ENCODE peak calls at places on chromosomes 12 and 14, in seven cellular contexts. L is KBM-7; S is osteoblast; P is stimulated activated CD4-positive, alpha-beta T cell treated with anti-CD3 and anti-CD28 coated beads, TNF-alpha, amount 100 ng/mL, for 4 hours; M is hypothalamus; A is caudate nucleus; J is stimulated activated CD8-positive, alpha-beta memory T cell treated with anti-CD3 and anti-CD28 coated beads, Interleukin-12 subunit alpha, Interleukin-12 subunit beta, amount 100 ng/mL, for 1 hour. C is an unnamed sample.
A peak's percentile ranks its signal among the peaks of the same experiment; 100 is the strongest.

GRCh38 chr12:38886931-38887330 is 18.5 kb downstream of the CPNE8 start:
- DNase-seq in L (no peak), S (no peak), P (no peak), M (no peak), A (no peak), J (no peak), C (no peak)

GRCh38 chr12:104204690-104205480 is 10.7 kb upstream of the TXNRD1 start:
- DNase-seq in L (no peak), S (no peak), P (no peak), M (no peak), A (no peak), J (no peak), C (no peak)

GRCh38 chr12:116454950-116455447 is 104.2 kb upstream of the MAP1LC3B2 start:
- DNase-seq in L (no peak), S (peak; percentile 95), P (no peak), M (no peak), A (no peak), J (no peak), C (no peak)

GRCh38 chr14:88993946-88994345 is 169.5 kb downstream of the TTC8 start:
- DNase-seq in L (no peak), S (peak; percentile 80), P (no peak), M (no peak), A (no peak), J (no peak), C (no peak)

GRCh38 chr14:96162741-96163140 is 41.9 kb upstream of the BDKRB2 start:
- DNase-seq in L (no peak), S (peak; percentile 91), P (no peak), M (no peak), A (no peak), J (no peak), C (no peak)

GRCh38 chr14:45284802-45285201 is 31.8 kb upstream of the MIS18BP1 start:
- DNase-seq in L (peak; percentile 24), S (no peak), P (no peak), M (no peak), A (no peak), J (no peak), C (no peak)

GRCh38 chr12:96295532-96296160 is 101.5 kb downstream of the ELK3 start:
- DNase-seq in L (no peak), S (no peak), P (no peak), M (no peak), A (no peak), J (no peak), C (no peak)

GRCh38 chr14:102819176-102819628 is 42.0 kb downstream of the TRAF3 start:
- DNase-seq in L (no peak), S (no peak), P (peak; percentile 22), M (no peak), A (no peak), J (no peak), C (no peak)

GRCh38 chr12:111532741-111533140 is 66.4 kb downstream of the ATXN2 start:
- DNase-seq in L (no peak), S (no peak), P (no peak), M (no peak), A (no peak), J (no peak), C (no peak)

GRCh38 chr12:50597200-50598195 is 92.7 kb downstream of the DIP2B start:
- DNase-seq in L (peak; percentile 76), S (peak; percentile 98), P (peak; percentile 25), M (no peak), A (no peak), J (peak; percentile 30), C (no peak)

GRCh38 chr12:67752226-67752732 is 103.7 kb downstream of the DYRK2 start:
- DNase-seq in L (no peak), S (no peak), P (no peak), M (no peak), A (no peak), J (no peak), C (no peak)

GRCh38 chr12:53326460-53327185 is 5.2 kb upstream of the AAAS start:
- DNase-seq in L (no peak), S (peak; percentile 57), P (no peak), M (no peak), A (no peak), J (no peak), C (no peak)

GRCh38 chr12:52433501-52434095 is 573 bp downstream of the KRT75 start:
- DNase-seq in L (no peak), S (no peak), P (no peak), M (no peak), A (no peak), J (no peak), C (peak; percentile 14)

GRCh38 chr14:100523131-100523530 is 64.1 kb downstream of the BEGAIN start:
- DNase-seq in L (no peak), S (no peak), P (no peak), M (no peak), A (no peak), J (no peak), C (no peak)

GRCh38 chr12:62230652-62231051 is 29.6 kb upstream of the USP15 start:
- DNase-seq in L (no peak), S (no peak), P (no peak), M (no peak), A (no peak), J (no peak), C (no peak)

GRCh38 chr14:65164068-65164824 is 61.9 kb upstream of the MAX start:
- DNase-seq in L (peak; percentile 73), S (peak; percentile 73), P (no peak), M (no peak), A (no peak), J (peak; percentile 27), C (no peak)

GRCh38 chr12:57254506-57255280 is 3.7 kb upstream of the STAC3 start:
- DNase-seq in L (no peak), S (peak; percentile 57), P (no peak), M (no peak), A (no peak), J (no peak), C (no peak)

GRCh38 chr12:6608592-6609311 is 1.6 kb upstream of the CHD4 start:
- DNase-seq in L (no peak), S (no peak), P (no peak), M (no peak), A (no peak), J (no peak), C (peak; percentile 63)

GRCh38 chr12:96120359-96121100 is 73.6 kb upstream of the ELK3 start:
- DNase-seq in L (peak; percentile 96), S (no peak), P (no peak), M (no peak), A (no peak), J (no peak), C (no peak)

GRCh38 chr14:25150401-25150800 is 100.5 kb upstream of the STXBP6 start:
- DNase-seq in L (no peak), S (no peak), P (no peak), M (no peak), A (no peak), J (no peak), C (no peak)

GRCh38 chr12:102631274-102631673 is 150.9 kb upstream of the IGF1 start:
- DNase-seq in L (no peak), S (peak; percentile 81), P (no peak), M (no peak), A (no peak), J (no peak), C (no peak)

GRCh38 chr14:99773496-99774203 is 19.6 kb upstream of the EML1 start:
- DNase-seq in L (no peak), S (no peak), P (no peak), M (no peak), A (no peak), J (no peak), C (no peak)

GRCh38 chr12:3741882-3742672 is 10.8 kb downstream of the CRACR2A start:
- DNase-seq in L (no peak), S (no peak), P (no peak), M (no peak), A (no peak), J (no peak), C (no peak)

GRCh38 chr12:1518763-1519516 is 75.4 kb downstream of the FBXL14 start:
- DNase-seq in L (no peak), S (peak; percentile 93), P (no peak), M (no peak), A (no peak), J (no peak), C (peak; percentile 42)

GRCh38 chr12:65171073-65171472 is 1.7 kb downstream of the LEMD3 start:
- DNase-seq in L (no peak), S (peak; percentile 41), P (no peak), M (no peak), A (no peak), J (no peak), C (no peak)

GRCh38 chr14:103292426-103293374 is 41.3 kb upstream of the EIF5 start:
- DNase-seq in L (peak; percentile 72), S (peak; percentile 96), P (peak; percentile 55), M (peak; percentile 23), A (no peak), J (peak; percentile 60), C (peak; percentile 74)

GRCh38 chr12:6367065-6367968 is 8.0 kb downstream of the SCNN1A start:
- DNase-seq in L (peak; percentile 88), S (peak; percentile 88), P (no peak), M (no peak), A (no peak), J (no peak), C (no peak)

GRCh38 chr14:96962337-96962736 is 165.2 kb downstream of the VRK1 start:
- DNase-seq in L (peak; percentile 50), S (no peak), P (no peak), M (no peak), A (no peak), J (no peak), C (no peak)

GRCh38 chr14:75831455-75831854 is 150.3 kb downstream of the TGFB3 start:
- DNase-seq in L (peak; percentile 78), S (peak; percentile 62), P (no peak), M (no peak), A (no peak), J (peak; percentile 13), C (peak; percentile 76)

GRCh38 chr14:53947452-53948180 is 9.0 kb downstream of the BMP4 start:
- DNase-seq in L (no peak), S (no peak), P (no peak), M (no peak), A (no peak), J (no peak), C (no peak)

GRCh38 chr14:55780156-55780946 is 200.3 kb downstream of the KTN1 start:
- DNase-seq in L (no peak), S (no peak), P (no peak), M (no peak), A (no peak), J (no peak), C (no peak)

GRCh38 chr12:8742501-8742900 is 44.7 kb downstream of the RIMKLB start:
- DNase-seq in L (no peak), S (peak; percentile 83), P (no peak), M (no peak), A (no peak), J (no peak), C (no peak)

GRCh38 chr12:80924437-80924836 is 13.3 kb downstream of the LIN7A start:
- DNase-seq in L (no peak), S (no peak), P (no peak), M (no peak), A (no peak), J (no peak), C (no peak)

GRCh38 chr14:98984719-98985041 is 287.3 kb downstream of the BCL11B start:
- DNase-seq in L (no peak), S (no peak), P (peak; percentile 31), M (no peak), A (no peak), J (peak; percentile 45), C (no peak)

GRCh38 chr14:98008381-98009113 is 1211.4 kb downstream of the VRK1 start:
- DNase-seq in L (no peak), S (no peak), P (no peak), M (no peak), A (no peak), J (no peak), C (no peak)

GRCh38 chr12:107843351-107844311 is 69.1 kb downstream of the ASCL4 start:
- DNase-seq in L (no peak), S (peak; percentile 82), P (no peak), M (no peak), A (no peak), J (no peak), C (no peak)

GRCh38 chr12:77842430-77842829 is 11.7 kb downstream of the NAV3 start:
- DNase-seq in L (no peak), S (no peak), P (no peak), M (no peak), A (no peak), J (no peak), C (no peak)

GRCh38 chr14:75361751-75362433 is 65.9 kb upstream of the JDP2 start:
- DNase-seq in L (no peak), S (no peak), P (no peak), M (no peak), A (no peak), J (no peak), C (no peak)

C was measured in breast epithelium.